ENCODE peak calls at places on chromosomes 12 and 14, in five cellular contexts. D is MCF 10A, I is astrocyte of the cerebellum, L is NCI-H510A treated with DMSO at 0.1 percent for 48 hours, A is cerebellum. F is an unnamed sample.
A peak's percentile ranks its signal among the peaks of the same experiment; 100 is the strongest.

GRCh38 chr12:66269757-66270383 is 32.4 kb upstream of the HELB start:
- DNase-seq in D (peak; percentile 54), I (peak; percentile 28), L (peak; percentile 24), A (peak; percentile 15), F (peak; percentile 68)

GRCh38 chr14:105884808-105885281 is 358.5 kb downstream of the TMEM121 start:
- DNase-seq in D (no peak), I (no peak), L (no peak), A (no peak), F (no peak)

GRCh38 chr14:57617510-57617909 is 123.9 kb upstream of the CCDC198 start:
- DNase-seq in D (no peak), I (no peak), L (no peak), A (no peak), F (no peak)

GRCh38 chr14:38074091-38074490 is 133.6 kb upstream of the SSTR1 start:
- DNase-seq in D (no peak), I (no peak), L (no peak), A (no peak), F (no peak)

GRCh38 chr14:73662439-73663056 is 17.8 kb downstream of the DNAL1 start:
- DNase-seq in D (peak; percentile 93), I (peak; percentile 86), L (no peak), A (no peak), F (peak; percentile 95)

GRCh38 chr12:75539889-75540288 is 28.5 kb upstream of the KRR1 start:
- DNase-seq in D (no peak), I (no peak), L (no peak), A (no peak), F (no peak)

GRCh38 chr12:68189766-68190700 is 30.5 kb upstream of the IFNG start:
- DNase-seq in D (peak; percentile 67), I (peak; percentile 78), L (no peak), A (no peak), F (peak; percentile 39)

GRCh38 chr12:52865090-52865944 is 16.5 kb upstream of the KRT78 start:
- DNase-seq in D (peak; percentile 84), I (peak; percentile 49), L (peak; percentile 91), A (peak; percentile 32), F (peak; percentile 87)

GRCh38 chr12:109998904-109999648 is at the start of gene ANKRD13A:
- DNase-seq in D (peak; percentile 94), I (peak; percentile 89), L (peak; percentile 83), A (peak; percentile 92), F (peak; percentile 95)